ENCODE peak calls at places on chromosomes 16 and 17, in four cellular contexts. N is GM23338, Q is SK-N-SH, B is A549. K is an unnamed sample.

GRCh38 chr16:11310997-11311561 is 29.9 kb upstream of the PRM1 start:
- DNase-seq in N (no peak), B (no peak), Q (no peak), K (no peak)

GRCh38 chr17:50539762-50540440 is 7.1 kb upstream of the SPATA20 start:
- DNase-seq in Q (no peak), N (peak), B (peak), K (no peak)

GRCh38 chr16:14501331-14502255 is 128.5 kb downstream of the PARN start:
- DNase-seq in N (peak), B (peak), Q (peak), K (peak)

GRCh38 chr16:55842369-55843104 is 9.6 kb upstream of the CES1 start:
- DNase-seq in N (peak), B (peak), Q (peak), K (peak)

GRCh38 chr17:40070895-40071719 is 8.3 kb downstream of the THRA start:
- DNase-seq in Q (no peak), B (peak), N (peak), K (no peak)

GRCh38 chr17:61875285-61875684 is 12.0 kb upstream of the BRIP1 start:
- DNase-seq in Q (no peak), N (no peak), B (no peak), K (no peak)

GRCh38 chr17:78910885-78911284 is 7.9 kb upstream of the CEP295NL start:
- DNase-seq in Q (no peak), N (no peak), B (no peak), K (no peak)

GRCh38 chr17:31629696-31630470 is 229.2 kb downstream of the COPRS start:
- DNase-seq in B (no peak), N (no peak), Q (no peak), K (no peak)

GRCh38 chr16:57409870-57410585 is 5.5 kb downstream of the CCL17 start:
- DNase-seq in Q (no peak), N (no peak), B (no peak), K (no peak)

GRCh38 chr16:81723098-81723723 is 55.9 kb upstream of the PLCG2 start:
- DNase-seq in B (peak), Q (peak), N (peak), K (peak)

GRCh38 chr17:67974598-67975066 is 21.6 kb downstream of the C17orf58 start:
- DNase-seq in Q (no peak), N (peak), B (no peak), K (no peak)

GRCh38 chr17:74776044-74776962 is at the start of gene NAT9:
- DNase-seq in Q (peak), B (peak), N (peak), K (peak)
- TF ChIP-seq REST in Q (peak), B (peak), N (peak), K (no peak)

DNA sequence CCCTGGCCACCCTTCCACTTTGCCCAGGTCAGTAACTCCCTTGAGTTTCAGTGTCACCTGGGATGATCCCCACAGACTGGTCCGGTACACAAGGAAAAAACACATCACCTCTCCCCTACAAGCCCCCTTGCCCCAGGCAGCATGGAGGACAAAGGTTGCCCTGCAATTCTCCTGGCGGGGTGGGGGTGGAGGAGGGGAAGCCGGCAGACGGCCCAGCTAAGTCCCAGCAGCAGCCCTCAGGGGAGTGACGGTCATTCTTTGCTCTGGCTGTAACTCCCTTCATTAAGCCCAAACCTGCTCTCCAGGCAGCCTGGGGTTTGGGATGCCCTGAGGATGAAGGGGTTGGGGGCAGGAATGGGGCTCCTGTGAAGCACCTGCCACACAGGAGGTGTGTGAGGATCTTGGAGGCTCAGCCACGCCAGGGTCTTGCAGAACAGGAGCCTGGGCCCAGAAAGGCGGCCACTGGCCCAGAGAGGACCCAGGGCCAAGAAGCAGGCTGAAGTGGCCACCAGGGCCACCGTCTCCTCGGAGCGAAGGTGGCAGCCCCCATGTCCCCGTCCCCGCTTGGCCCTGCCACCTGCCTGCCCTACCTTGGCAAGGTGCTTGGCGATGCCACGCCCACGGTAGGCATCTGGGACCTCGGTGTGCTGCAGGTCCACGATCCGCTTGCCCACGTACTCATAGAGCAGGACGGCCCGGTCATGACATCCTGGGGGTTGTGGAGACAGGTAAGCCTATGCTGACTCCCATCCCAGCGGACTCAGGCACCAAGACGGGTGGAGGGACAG is 9.5 kb downstream of the NATD1 start:
- DNase-seq in B (no peak), N (no peak), Q (no peak), K (no peak)
- TF ChIP-seq REST in B (no peak), N (no peak), Q (no peak), K (no peak)

GRCh38 chr16:2432286-2432685 is 3.0 kb downstream of the CCNF start:
- DNase-seq in B (no peak), Q (no peak), N (no peak), K (no peak)
- TF ChIP-seq REST in B (no peak), Q (no peak), N (no peak), K (no peak)

DNA sequence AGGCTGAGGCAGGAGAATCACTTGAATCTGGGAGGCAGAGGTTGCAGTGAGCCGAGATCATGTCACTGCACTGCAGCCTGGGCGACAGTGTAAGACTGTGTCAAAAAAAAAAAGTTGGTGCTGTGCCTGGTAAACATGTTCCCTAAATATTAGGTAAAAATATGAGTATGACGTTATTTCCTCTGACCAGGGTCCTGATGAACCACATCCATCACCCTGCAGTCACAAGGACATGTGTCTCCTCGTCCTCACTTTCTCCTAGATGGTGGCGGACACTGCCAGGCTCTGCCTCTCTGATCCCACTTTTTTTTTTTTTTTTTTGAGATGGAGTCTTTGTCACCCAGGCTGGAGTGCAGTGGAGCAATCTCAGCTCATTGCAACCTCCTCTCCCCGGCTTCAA is 28.7 kb downstream of the LGALS9 start:
- DNase-seq in N (no peak), B (no peak), Q (no peak), K (no peak)
- TF ChIP-seq REST in N (no peak), B (no peak), Q (no peak), K (no peak)

DNA sequence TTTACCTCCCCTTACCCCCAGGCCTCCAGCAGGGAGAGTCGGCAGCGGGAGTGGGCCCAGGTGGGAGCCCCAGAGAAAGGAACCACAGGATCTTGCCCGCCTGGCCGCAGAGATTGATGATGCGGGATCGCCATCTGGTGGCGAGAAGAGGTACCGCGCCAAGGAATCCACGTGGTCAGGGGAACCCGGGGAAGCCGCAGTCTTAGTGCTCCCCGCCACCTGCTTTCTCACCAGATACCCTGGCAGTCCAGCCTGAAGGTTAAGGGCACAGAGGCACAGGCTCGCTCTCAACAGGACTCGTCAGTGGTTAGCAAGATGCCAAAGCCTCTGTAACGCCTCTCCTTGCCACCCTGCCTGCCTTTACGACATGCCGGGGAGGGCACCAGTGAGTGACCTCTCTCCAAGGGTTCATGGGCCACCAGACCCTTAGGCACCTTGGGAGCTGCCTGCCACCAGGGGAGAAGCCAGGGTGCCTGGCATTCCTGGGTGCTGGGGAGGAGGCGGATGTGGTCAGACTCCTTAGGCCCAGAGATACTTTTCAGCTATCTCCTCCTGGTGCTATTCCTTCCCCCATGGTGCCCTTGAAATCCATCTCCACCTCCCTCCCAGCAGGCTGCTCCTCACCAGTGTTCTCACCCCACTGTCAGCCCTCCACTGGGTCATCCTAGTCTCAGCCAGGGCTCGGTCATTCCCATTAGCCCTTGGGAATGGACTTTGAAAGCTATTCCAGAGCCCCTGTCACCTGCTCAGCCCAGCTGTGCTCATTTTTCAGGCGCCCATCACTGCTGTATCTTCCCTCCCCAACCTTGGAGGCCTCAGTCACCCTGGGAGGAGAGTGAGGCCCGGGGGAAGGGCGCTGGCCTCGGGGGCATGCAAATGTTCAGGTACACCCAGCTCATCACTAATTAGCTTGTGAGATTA is 5.4 kb upstream of the RHBDF2 start:
- DNase-seq in B (peak), Q (peak), N (peak), K (peak)
- TF ChIP-seq REST in B (no peak), Q (no peak), N (no peak), K (no peak)

GRCh38 chr16:18801197-18801972 is at the start of gene ARL6IP1:
- DNase-seq in B (peak), N (peak), Q (peak), K (peak)
- TF ChIP-seq REST in B (peak), N (peak), Q (peak), K (no peak)